ENCODE peak calls at places on chromosomes 4 and X, in six cellular contexts. U, M, L, F, V and N are unnamed samples.

GRCh38 chr4:153137168-153137567 is 67.1 kb upstream of the TRIM2 start:
- DNase-seq in U (no peak), M (no peak), L (no peak), F (peak), V (peak), N (no peak)

GRCh38 chr4:169314906-169315305 is 44.1 kb upstream of the SH3RF1 start:
- DNase-seq in U (no peak), M (no peak), L (peak), F (peak), V (peak), N (peak)

GRCh38 chrX:136250191-136251041 is 784 bp downstream of the MAP7D3 start:
- DNase-seq in U (no peak), M (no peak), L (no peak), F (peak), V (no peak), N (no peak)

GRCh38 chr4:86549163-86549788 is 44.8 kb upstream of the PTPN13 start:
- DNase-seq in U (no peak), M (no peak), L (no peak), F (peak), V (peak), N (no peak)

GRCh38 chrX:40262641-40263560 is 165.1 kb upstream of the BCOR start:
- DNase-seq in U (no peak), M (no peak), L (no peak), F (peak), V (peak), N (no peak)

GRCh38 chr4:20299515-20299914 is 47.8 kb downstream of the SLIT2 start:
- DNase-seq in U (no peak), M (no peak), L (no peak), F (peak), V (peak), N (no peak)

GRCh38 chr4:55468724-55469123 is 73.0 kb downstream of the TMEM165 start:
- DNase-seq in U (no peak), M (no peak), L (no peak), F (peak), V (peak), N (no peak)

GRCh38 chr4:70670332-70671014 is 4.2 kb upstream of the JCHAIN start:
- DNase-seq in U (no peak), M (no peak), L (no peak), F (peak), V (no peak), N (no peak)